ENCODE peak calls at places on chromosomes 6 and 20, in four cellular contexts. One of them, this sample, is unnamed.

GRCh38 chr6:113856011-113856551 is 1.1 kb upstream of the MARCKS start:
- DNase-seq in tibial artery: no peak
- DNase-seq in astrocyte of the spinal cord: peak; percentile 74
- DNase-seq in endothelial cell: peak; percentile 16
- DNase-seq in this sample: no peak

GRCh38 chr6:146985111-146985510 is 219.1 kb upstream of the STXBP5 start:
- DNase-seq in astrocyte of the spinal cord: no peak
- DNase-seq in tibial artery: no peak
- DNase-seq in endothelial cell: no peak
- DNase-seq in this sample: no peak

GRCh38 chr20:45052698-45053440 is 48.1 kb downstream of the KCNS1 start:
- DNase-seq in astrocyte of the spinal cord: peak; percentile 91
- DNase-seq in endothelial cell: no peak
- DNase-seq in tibial artery: no peak
- DNase-seq in this sample: peak; percentile 75

GRCh38 chr6:2197177-2197671 is 48.2 kb downstream of the GMDS start:
- DNase-seq in endothelial cell: no peak
- DNase-seq in tibial artery: peak; percentile 69
- DNase-seq in astrocyte of the spinal cord: peak; percentile 55
- DNase-seq in this sample: no peak

GRCh38 chr6:44004625-44005506 is 122.4 kb downstream of the MRPL14 start:
- DNase-seq in astrocyte of the spinal cord: no peak
- DNase-seq in tibial artery: peak; percentile 40
- DNase-seq in endothelial cell: no peak
- DNase-seq in this sample: peak; percentile 35

GRCh38 chr6:169038691-169039090 is 215.0 kb downstream of the THBS2 start:
- DNase-seq in tibial artery: no peak
- DNase-seq in endothelial cell: no peak
- DNase-seq in astrocyte of the spinal cord: no peak
- DNase-seq in this sample: no peak

GRCh38 chr6:50818673-50819072 is at the start of gene TFAP2B:
- DNase-seq in astrocyte of the spinal cord: no peak
- DNase-seq in tibial artery: no peak
- DNase-seq in endothelial cell: no peak
- DNase-seq in this sample: no peak

GRCh38 chr6:90271831-90272230 is 24.8 kb downstream of the BACH2 start:
- DNase-seq in astrocyte of the spinal cord: no peak
- DNase-seq in tibial artery: no peak
- DNase-seq in endothelial cell: no peak
- DNase-seq in this sample: no peak

GRCh38 chr6:73017473-73017872 is 207.8 kb downstream of the KHDC1L start:
- DNase-seq in tibial artery: no peak
- DNase-seq in endothelial cell: no peak
- DNase-seq in astrocyte of the spinal cord: no peak
- DNase-seq in this sample: no peak

GRCh38 chr20:23320317-23320716 is 30.3 kb upstream of the NXT1 start:
- DNase-seq in tibial artery: no peak
- DNase-seq in astrocyte of the spinal cord: no peak
- DNase-seq in endothelial cell: no peak
- DNase-seq in this sample: no peak

GRCh38 chr6:14079971-14080370 is 37.6 kb upstream of the CD83 start:
- DNase-seq in endothelial cell: no peak
- DNase-seq in astrocyte of the spinal cord: peak; percentile 62
- DNase-seq in tibial artery: no peak
- DNase-seq in this sample: no peak

GRCh38 chr6:34736838-34737237 is 20.5 kb upstream of the SNRPC start:
- DNase-seq in endothelial cell: no peak
- DNase-seq in tibial artery: no peak
- DNase-seq in astrocyte of the spinal cord: no peak
- DNase-seq in this sample: no peak

GRCh38 chr20:4894981-4895381 is 106.3 kb downstream of the SLC23A2 start:
- DNase-seq in tibial artery: no peak
- DNase-seq in astrocyte of the spinal cord: no peak
- DNase-seq in endothelial cell: no peak
- DNase-seq in this sample: peak; percentile 29

GRCh38 chr6:47437592-47437991 is 40.0 kb upstream of the CD2AP start:
- DNase-seq in tibial artery: no peak
- DNase-seq in astrocyte of the spinal cord: no peak
- DNase-seq in endothelial cell: no peak
- DNase-seq in this sample: peak; percentile 67

GRCh38 chr6:1337791-1338190 is 25.9 kb downstream of the FOXQ1 start:
- DNase-seq in tibial artery: no peak
- DNase-seq in astrocyte of the spinal cord: no peak
- DNase-seq in endothelial cell: no peak
- DNase-seq in this sample: no peak

GRCh38 chr20:57465943-57466342 is 59.0 kb downstream of the CTCFL start:
- DNase-seq in tibial artery: no peak
- DNase-seq in astrocyte of the spinal cord: no peak
- DNase-seq in endothelial cell: no peak
- DNase-seq in this sample: peak; percentile 37

GRCh38 chr20:47724398-47724797 is 60.9 kb downstream of the SULF2 start:
- DNase-seq in astrocyte of the spinal cord: no peak
- DNase-seq in endothelial cell: no peak
- DNase-seq in tibial artery: no peak
- DNase-seq in this sample: no peak

GRCh38 chr6:152049502-152049901 is 242.0 kb downstream of the ESR1 start:
- DNase-seq in tibial artery: no peak
- DNase-seq in endothelial cell: no peak
- DNase-seq in astrocyte of the spinal cord: no peak
- DNase-seq in this sample: no peak

GRCh38 chr6:34964564-34964963 is 75.5 kb downstream of the ANKS1A start:
- DNase-seq in endothelial cell: no peak
- DNase-seq in tibial artery: no peak
- DNase-seq in astrocyte of the spinal cord: peak; percentile 30
- DNase-seq in this sample: no peak

GRCh38 chr6:159974932-159975331 is 6.0 kb downstream of the IGF2R start:
- DNase-seq in tibial artery: no peak
- DNase-seq in astrocyte of the spinal cord: no peak
- DNase-seq in endothelial cell: no peak
- DNase-seq in this sample: no peak

GRCh38 chr20:2699775-2700413 is 7.3 kb downstream of the EBF4 start:
- DNase-seq in astrocyte of the spinal cord: no peak
- DNase-seq in endothelial cell: no peak
- DNase-seq in tibial artery: no peak
- DNase-seq in this sample: no peak

GRCh38 chr6:160259585-160259984 is 964 bp upstream of the SLC22A2 start:
- DNase-seq in astrocyte of the spinal cord: no peak
- DNase-seq in tibial artery: peak; percentile 35
- DNase-seq in endothelial cell: no peak
- DNase-seq in this sample: no peak

GRCh38 chr20:6160736-6161135 is 37.9 kb upstream of the FERMT1 start:
- DNase-seq in tibial artery: no peak
- DNase-seq in astrocyte of the spinal cord: no peak
- DNase-seq in endothelial cell: no peak
- DNase-seq in this sample: no peak

GRCh38 chr20:20368414-20369352 is 779 bp downstream of the INSM1 start:
- DNase-seq in tibial artery: no peak
- DNase-seq in endothelial cell: peak; percentile 22
- DNase-seq in astrocyte of the spinal cord: no peak
- DNase-seq in this sample: no peak

GRCh38 chr6:48765352-48765961 is 654.5 kb upstream of the PTCHD4 start:
- DNase-seq in tibial artery: no peak
- DNase-seq in endothelial cell: peak; percentile 31
- DNase-seq in astrocyte of the spinal cord: peak; percentile 78
- DNase-seq in this sample: peak; percentile 31

GRCh38 chr6:44829811-44830210 is 442.3 kb downstream of the CDC5L start:
- DNase-seq in astrocyte of the spinal cord: no peak
- DNase-seq in endothelial cell: no peak
- DNase-seq in tibial artery: no peak
- DNase-seq in this sample: no peak

GRCh38 chr6:135871296-135871695 is 19.8 kb downstream of the PDE7B start:
- DNase-seq in endothelial cell: no peak
- DNase-seq in astrocyte of the spinal cord: peak; percentile 67
- DNase-seq in tibial artery: no peak
- DNase-seq in this sample: no peak

GRCh38 chr6:157034433-157035230 is 257.5 kb downstream of the ARID1B start:
- DNase-seq in tibial artery: no peak
- DNase-seq in endothelial cell: no peak
- DNase-seq in astrocyte of the spinal cord: peak; percentile 74
- DNase-seq in this sample: peak; percentile 68

GRCh38 chr6:73325656-73326055 is 28.4 kb downstream of the DPPA5 start:
- DNase-seq in endothelial cell: no peak
- DNase-seq in tibial artery: no peak
- DNase-seq in astrocyte of the spinal cord: no peak
- DNase-seq in this sample: peak; percentile 22

GRCh38 chr20:10558635-10559187 is 115.1 kb downstream of the JAG1 start:
- DNase-seq in astrocyte of the spinal cord: peak; percentile 92
- DNase-seq in tibial artery: no peak
- DNase-seq in endothelial cell: no peak
- DNase-seq in this sample: no peak

GRCh38 chr6:158783167-158783450 is 36.1 kb downstream of the EZR start:
- DNase-seq in tibial artery: no peak
- DNase-seq in endothelial cell: no peak
- DNase-seq in astrocyte of the spinal cord: no peak
- DNase-seq in this sample: no peak

GRCh38 chr6:134296762-134297161 is 21.1 kb downstream of the SGK1 start:
- DNase-seq in astrocyte of the spinal cord: no peak
- DNase-seq in tibial artery: no peak
- DNase-seq in endothelial cell: no peak
- DNase-seq in this sample: no peak

GRCh38 chr6:112176175-112176574 is 78.2 kb downstream of the LAMA4 start:
- DNase-seq in endothelial cell: no peak
- DNase-seq in tibial artery: no peak
- DNase-seq in astrocyte of the spinal cord: no peak
- DNase-seq in this sample: no peak

GRCh38 chr6:82013561-82014275 is 233.8 kb downstream of the IBTK start:
- DNase-seq in endothelial cell: no peak
- DNase-seq in astrocyte of the spinal cord: peak; percentile 81
- DNase-seq in tibial artery: no peak
- DNase-seq in this sample: no peak

GRCh38 chr6:148746363-148747144 is at the start of gene UST:
- DNase-seq in endothelial cell: peak; percentile 76
- DNase-seq in tibial artery: peak; percentile 96
- DNase-seq in astrocyte of the spinal cord: peak; percentile 96
- DNase-seq in this sample: peak; percentile 83

GRCh38 chr20:62518911-62519310 is 43.1 kb upstream of the GATA5 start:
- DNase-seq in astrocyte of the spinal cord: no peak
- DNase-seq in tibial artery: no peak
- DNase-seq in endothelial cell: no peak
- DNase-seq in this sample: no peak

GRCh38 chr6:153553627-153554026 is 422.5 kb upstream of the RGS17 start:
- DNase-seq in astrocyte of the spinal cord: no peak
- DNase-seq in tibial artery: no peak
- DNase-seq in endothelial cell: peak; percentile 28
- DNase-seq in this sample: no peak
- TF ChIP-seq CTCF in astrocyte of the spinal cord: peak; percentile 56
- TF ChIP-seq CTCF in tibial artery: no peak
- TF ChIP-seq CTCF in endothelial cell: no peak
- TF ChIP-seq CTCF in this sample: peak; percentile 57

DNA sequence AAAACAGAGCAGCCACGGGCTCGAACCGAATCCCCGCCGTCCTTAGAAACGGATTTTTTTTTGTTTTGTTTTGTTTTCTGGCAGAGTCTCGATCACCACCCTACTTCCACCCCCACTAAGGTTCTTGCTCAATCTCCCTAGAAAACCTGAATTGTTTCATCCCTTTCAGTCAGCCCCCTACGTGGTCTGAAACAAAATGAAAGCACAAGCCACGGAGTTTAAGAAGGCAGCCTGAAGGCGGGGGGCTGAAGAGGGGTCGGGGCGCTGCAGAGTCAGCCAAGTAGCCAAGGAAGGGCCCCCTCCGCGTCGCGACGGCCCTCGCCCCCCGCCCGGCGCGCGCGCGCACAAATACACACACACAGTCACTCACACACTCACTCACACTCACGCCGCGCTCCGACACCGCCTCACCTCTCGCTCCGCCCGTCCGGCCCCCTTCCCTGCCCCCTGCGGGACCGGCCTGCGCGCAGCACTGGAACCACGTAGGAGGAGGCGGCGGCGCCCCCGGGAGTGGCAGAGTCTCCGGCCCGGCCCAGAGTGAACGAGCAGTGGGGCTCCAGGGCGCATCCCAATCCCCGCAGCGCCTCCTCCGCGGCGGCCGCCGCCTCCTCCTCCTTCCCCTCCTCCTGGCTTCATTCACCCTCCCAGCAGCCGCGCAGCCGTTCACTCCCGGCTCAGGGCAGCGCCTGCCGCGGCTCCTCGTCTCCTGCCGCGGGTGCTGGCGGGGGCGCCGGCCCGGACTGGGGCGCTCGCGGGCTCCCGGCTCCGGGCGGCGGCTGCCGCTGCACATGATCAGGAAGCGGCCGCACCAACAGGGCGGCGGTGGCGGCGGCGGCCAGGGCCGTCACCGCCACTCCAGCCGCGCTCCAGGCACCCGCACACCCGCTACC is 1.4 kb downstream of the ATXN1 start:
- DNase-seq in astrocyte of the spinal cord: peak; percentile 91
- DNase-seq in endothelial cell: peak; percentile 82
- DNase-seq in tibial artery: peak; percentile 96
- DNase-seq in this sample: no peak
- TF ChIP-seq CTCF in astrocyte of the spinal cord: peak; percentile 7
- TF ChIP-seq CTCF in endothelial cell: no peak
- TF ChIP-seq CTCF in tibial artery: no peak
- TF ChIP-seq CTCF in this sample: no peak

DNA sequence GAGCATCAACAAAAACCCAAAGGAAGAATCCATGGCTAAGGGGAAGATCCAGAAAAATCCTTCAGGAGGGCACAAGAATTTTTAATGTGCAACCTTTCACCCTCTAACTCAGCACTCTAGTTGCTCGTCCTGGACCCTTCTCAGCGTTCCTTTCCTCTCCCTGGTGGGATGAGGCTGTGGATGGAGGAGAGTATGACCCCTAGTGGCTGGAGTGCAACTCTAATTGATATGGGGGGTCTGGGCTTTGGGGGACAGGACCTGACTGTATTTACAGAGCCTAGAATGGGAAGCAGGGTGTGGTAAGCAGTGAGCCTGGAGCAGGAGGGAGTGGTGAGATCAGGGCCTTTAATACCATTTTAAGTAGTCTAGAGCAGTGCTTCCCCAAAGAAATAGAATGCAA is 83.9 kb upstream of the CEP85L start:
- DNase-seq in astrocyte of the spinal cord: no peak
- DNase-seq in tibial artery: no peak
- DNase-seq in endothelial cell: peak; percentile 26
- DNase-seq in this sample: peak; percentile 31
- TF ChIP-seq CTCF in astrocyte of the spinal cord: peak; percentile 55
- TF ChIP-seq CTCF in tibial artery: no peak
- TF ChIP-seq CTCF in endothelial cell: peak; percentile 40
- TF ChIP-seq CTCF in this sample: peak; percentile 80

GRCh38 chr6:56714273-56714672 is 71.6 kb upstream of the DST start:
- DNase-seq in astrocyte of the spinal cord: no peak
- DNase-seq in endothelial cell: no peak
- DNase-seq in tibial artery: no peak
- DNase-seq in this sample: no peak

GRCh38 chr6:56708810-56709597 is 66.3 kb upstream of the DST start:
- DNase-seq in tibial artery: no peak
- DNase-seq in endothelial cell: no peak
- DNase-seq in astrocyte of the spinal cord: peak; percentile 90
- DNase-seq in this sample: peak; percentile 54

GRCh38 chr6:56713285-56713684 is 70.6 kb upstream of the DST start:
- DNase-seq in astrocyte of the spinal cord: peak; percentile 88
- DNase-seq in tibial artery: no peak
- DNase-seq in endothelial cell: no peak
- DNase-seq in this sample: no peak

GRCh38 chr6:56709650-56710049 is 67.0 kb upstream of the DST start:
- DNase-seq in endothelial cell: no peak
- DNase-seq in tibial artery: no peak
- DNase-seq in astrocyte of the spinal cord: no peak
- DNase-seq in this sample: no peak

GRCh38 chr6:56710967-56711366 is 68.3 kb upstream of the DST start:
- DNase-seq in astrocyte of the spinal cord: no peak
- DNase-seq in endothelial cell: no peak
- DNase-seq in tibial artery: no peak
- DNase-seq in this sample: no peak
- TF ChIP-seq CTCF in astrocyte of the spinal cord: peak; percentile 5
- TF ChIP-seq CTCF in endothelial cell: no peak
- TF ChIP-seq CTCF in tibial artery: no peak
- TF ChIP-seq CTCF in this sample: no peak

This sample was measured in OCI-LY7.